ENCODE peak calls at places on chromosomes 1 and 21, in seven cellular contexts. One of them, this sample, is unnamed.

GRCh38 chr1:7346600-7347570 is 424.2 kb upstream of the VAMP3 start:
- DNase-seq in neural progenitor cell: no peak
- DNase-seq in cardiac muscle cell: no peak
- DNase-seq in glutamatergic neuron: no peak
- DNase-seq in Calu3: no peak
- DNase-seq in uterus: no peak
- DNase-seq in WTC11: no peak
- DNase-seq in this sample: no peak

GRCh38 chr1:30520461-30520860 is 202.9 kb downstream of the MATN1 start:
- DNase-seq in uterus: no peak
- DNase-seq in neural progenitor cell: no peak
- DNase-seq in glutamatergic neuron: no peak
- DNase-seq in Calu3: no peak
- DNase-seq in cardiac muscle cell: no peak
- DNase-seq in WTC11: no peak
- DNase-seq in this sample: no peak

GRCh38 chr1:53685272-53686051 is 53.5 kb downstream of the GLIS1 start:
- DNase-seq in neural progenitor cell: peak
- DNase-seq in glutamatergic neuron: peak
- DNase-seq in uterus: no peak
- DNase-seq in WTC11: no peak
- DNase-seq in Calu3: peak
- DNase-seq in cardiac muscle cell: no peak
- DNase-seq in this sample: peak

GRCh38 chr1:202320081-202320405 is 21.7 kb downstream of the UBE2T start:
- DNase-seq in glutamatergic neuron: no peak
- DNase-seq in cardiac muscle cell: no peak
- DNase-seq in neural progenitor cell: no peak
- DNase-seq in uterus: no peak
- DNase-seq in Calu3: no peak
- DNase-seq in WTC11: no peak
- DNase-seq in this sample: no peak

GRCh38 chr1:220485131-220485530 is 42.8 kb upstream of the MARK1 start:
- DNase-seq in WTC11: no peak
- DNase-seq in glutamatergic neuron: no peak
- DNase-seq in neural progenitor cell: no peak
- DNase-seq in uterus: no peak
- DNase-seq in Calu3: no peak
- DNase-seq in cardiac muscle cell: no peak
- DNase-seq in this sample: no peak

GRCh38 chr1:45331436-45332345 is 5.0 kb downstream of the HPDL start:
- DNase-seq in neural progenitor cell: no peak
- DNase-seq in cardiac muscle cell: no peak
- DNase-seq in uterus: no peak
- DNase-seq in Calu3: no peak
- DNase-seq in glutamatergic neuron: no peak
- DNase-seq in WTC11: no peak
- DNase-seq in this sample: no peak

GRCh38 chr1:237386362-237387143 is 344.6 kb downstream of the RYR2 start:
- DNase-seq in glutamatergic neuron: no peak
- DNase-seq in WTC11: no peak
- DNase-seq in cardiac muscle cell: peak
- DNase-seq in Calu3: no peak
- DNase-seq in neural progenitor cell: peak
- DNase-seq in uterus: no peak
- DNase-seq in this sample: no peak

GRCh38 chr1:183353597-183353996 is 64.6 kb downstream of the NMNAT2 start:
- DNase-seq in glutamatergic neuron: no peak
- DNase-seq in neural progenitor cell: no peak
- DNase-seq in WTC11: no peak
- DNase-seq in uterus: no peak
- DNase-seq in cardiac muscle cell: no peak
- DNase-seq in Calu3: no peak
- DNase-seq in this sample: no peak

GRCh38 chr1:54324031-54324654 is 82.1 kb downstream of the SSBP3 start:
- DNase-seq in glutamatergic neuron: no peak
- DNase-seq in WTC11: no peak
- DNase-seq in uterus: peak
- DNase-seq in cardiac muscle cell: peak
- DNase-seq in Calu3: no peak
- DNase-seq in neural progenitor cell: peak
- DNase-seq in this sample: no peak

GRCh38 chr21:43866233-43866632 is 1.2 kb downstream of the AGPAT3 start:
- DNase-seq in glutamatergic neuron: no peak
- DNase-seq in neural progenitor cell: peak
- DNase-seq in WTC11: no peak
- DNase-seq in cardiac muscle cell: peak
- DNase-seq in uterus: peak
- DNase-seq in Calu3: no peak
- DNase-seq in this sample: no peak

DNA sequence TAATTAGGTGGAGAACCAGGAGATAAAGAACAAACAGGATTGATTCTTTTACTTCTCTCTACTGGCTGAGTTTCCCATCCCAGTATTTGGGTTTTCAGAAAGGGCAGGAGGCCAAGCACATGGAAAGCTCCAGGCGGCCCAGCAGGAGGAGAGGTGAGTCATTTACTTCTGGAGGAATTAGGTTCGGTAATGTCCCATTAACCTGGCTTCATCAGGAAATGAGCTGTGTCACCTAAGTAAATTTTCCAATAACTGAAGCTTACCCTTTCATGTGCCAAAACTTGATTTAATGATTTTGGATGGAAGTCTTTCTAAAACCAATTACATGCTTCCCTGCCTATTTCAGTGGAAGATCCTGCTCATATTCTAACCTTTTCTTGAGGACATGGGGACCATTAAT is 257.6 kb upstream of the USP24 start:
- DNase-seq in uterus: peak
- DNase-seq in Calu3: no peak
- DNase-seq in glutamatergic neuron: no peak
- DNase-seq in WTC11: no peak
- DNase-seq in neural progenitor cell: no peak
- DNase-seq in cardiac muscle cell: no peak
- DNase-seq in this sample: no peak
- TF ChIP-seq CTCF in uterus: no peak
- TF ChIP-seq CTCF in Calu3: no peak
- TF ChIP-seq CTCF in glutamatergic neuron: no peak
- TF ChIP-seq CTCF in WTC11: no peak
- TF ChIP-seq CTCF in neural progenitor cell: no peak
- TF ChIP-seq CTCF in cardiac muscle cell: no peak
- TF ChIP-seq CTCF in this sample: no peak

GRCh38 chr1:19738669-19739068 is 61.0 kb downstream of the TMCO4 start:
- DNase-seq in neural progenitor cell: no peak
- DNase-seq in glutamatergic neuron: no peak
- DNase-seq in cardiac muscle cell: no peak
- DNase-seq in Calu3: no peak
- DNase-seq in uterus: no peak
- DNase-seq in WTC11: no peak
- DNase-seq in this sample: no peak

GRCh38 chr1:19739628-19740027 is 60.1 kb downstream of the TMCO4 start:
- DNase-seq in uterus: no peak
- DNase-seq in Calu3: peak
- DNase-seq in cardiac muscle cell: no peak
- DNase-seq in neural progenitor cell: no peak
- DNase-seq in glutamatergic neuron: no peak
- DNase-seq in WTC11: no peak
- DNase-seq in this sample: no peak

GRCh38 chr1:19735419-19736127 is 64.1 kb downstream of the TMCO4 start:
- DNase-seq in glutamatergic neuron: no peak
- DNase-seq in uterus: peak
- DNase-seq in neural progenitor cell: no peak
- DNase-seq in WTC11: no peak
- DNase-seq in cardiac muscle cell: no peak
- DNase-seq in Calu3: no peak
- DNase-seq in this sample: no peak

GRCh38 chr1:19738106-19738505 is 61.6 kb downstream of the TMCO4 start:
- DNase-seq in Calu3: no peak
- DNase-seq in cardiac muscle cell: no peak
- DNase-seq in neural progenitor cell: no peak
- DNase-seq in WTC11: no peak
- DNase-seq in uterus: no peak
- DNase-seq in glutamatergic neuron: no peak
- DNase-seq in this sample: no peak

DNA sequence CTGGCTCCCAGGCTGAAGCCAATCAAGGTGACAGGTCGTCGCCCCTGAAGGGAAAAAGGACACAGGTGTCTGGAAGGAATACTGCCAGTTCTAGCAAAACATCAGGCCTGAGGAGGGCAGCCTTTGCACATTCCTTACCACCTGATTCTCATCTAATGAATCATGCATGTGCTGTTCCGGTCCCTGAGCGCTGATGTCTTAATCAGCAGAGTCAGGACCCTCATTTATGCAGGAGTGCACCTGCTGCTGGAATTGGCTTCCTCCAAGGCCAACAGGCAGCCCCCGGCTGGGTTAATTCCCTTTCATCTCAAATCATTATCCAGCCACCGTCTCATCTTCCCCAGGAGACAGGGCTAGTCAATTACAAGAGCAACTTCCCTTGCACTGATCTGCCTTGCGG is 62.3 kb downstream of the TMCO4 start:
- DNase-seq in Calu3: peak
- DNase-seq in glutamatergic neuron: peak
- DNase-seq in neural progenitor cell: no peak
- DNase-seq in cardiac muscle cell: no peak
- DNase-seq in uterus: no peak
- DNase-seq in WTC11: no peak
- DNase-seq in this sample: no peak
- TF ChIP-seq CTCF in Calu3: no peak
- TF ChIP-seq CTCF in glutamatergic neuron: no peak
- TF ChIP-seq CTCF in neural progenitor cell: no peak
- TF ChIP-seq CTCF in cardiac muscle cell: peak
- TF ChIP-seq CTCF in uterus: no peak
- TF ChIP-seq CTCF in WTC11: no peak
- TF ChIP-seq CTCF in this sample: no peak

GRCh38 chr1:23913212-23913880 is at the start of gene CNR2:
- DNase-seq in uterus: no peak
- DNase-seq in Calu3: no peak
- DNase-seq in neural progenitor cell: no peak
- DNase-seq in WTC11: no peak
- DNase-seq in glutamatergic neuron: no peak
- DNase-seq in cardiac muscle cell: no peak
- DNase-seq in this sample: no peak

GRCh38 chr1:23911924-23912323 is 1.2 kb downstream of the CNR2 start:
- DNase-seq in neural progenitor cell: no peak
- DNase-seq in Calu3: no peak
- DNase-seq in uterus: no peak
- DNase-seq in WTC11: no peak
- DNase-seq in glutamatergic neuron: no peak
- DNase-seq in cardiac muscle cell: no peak
- DNase-seq in this sample: no peak

GRCh38 chr1:23914921-23915320 is 1.8 kb upstream of the CNR2 start:
- DNase-seq in Calu3: no peak
- DNase-seq in glutamatergic neuron: no peak
- DNase-seq in cardiac muscle cell: no peak
- DNase-seq in uterus: no peak
- DNase-seq in WTC11: no peak
- DNase-seq in neural progenitor cell: no peak
- DNase-seq in this sample: no peak

GRCh38 chr1:23915470-23915869 is 2.3 kb upstream of the CNR2 start:
- DNase-seq in glutamatergic neuron: no peak
- DNase-seq in cardiac muscle cell: no peak
- DNase-seq in uterus: no peak
- DNase-seq in WTC11: no peak
- DNase-seq in neural progenitor cell: no peak
- DNase-seq in Calu3: no peak
- DNase-seq in this sample: no peak

DNA sequence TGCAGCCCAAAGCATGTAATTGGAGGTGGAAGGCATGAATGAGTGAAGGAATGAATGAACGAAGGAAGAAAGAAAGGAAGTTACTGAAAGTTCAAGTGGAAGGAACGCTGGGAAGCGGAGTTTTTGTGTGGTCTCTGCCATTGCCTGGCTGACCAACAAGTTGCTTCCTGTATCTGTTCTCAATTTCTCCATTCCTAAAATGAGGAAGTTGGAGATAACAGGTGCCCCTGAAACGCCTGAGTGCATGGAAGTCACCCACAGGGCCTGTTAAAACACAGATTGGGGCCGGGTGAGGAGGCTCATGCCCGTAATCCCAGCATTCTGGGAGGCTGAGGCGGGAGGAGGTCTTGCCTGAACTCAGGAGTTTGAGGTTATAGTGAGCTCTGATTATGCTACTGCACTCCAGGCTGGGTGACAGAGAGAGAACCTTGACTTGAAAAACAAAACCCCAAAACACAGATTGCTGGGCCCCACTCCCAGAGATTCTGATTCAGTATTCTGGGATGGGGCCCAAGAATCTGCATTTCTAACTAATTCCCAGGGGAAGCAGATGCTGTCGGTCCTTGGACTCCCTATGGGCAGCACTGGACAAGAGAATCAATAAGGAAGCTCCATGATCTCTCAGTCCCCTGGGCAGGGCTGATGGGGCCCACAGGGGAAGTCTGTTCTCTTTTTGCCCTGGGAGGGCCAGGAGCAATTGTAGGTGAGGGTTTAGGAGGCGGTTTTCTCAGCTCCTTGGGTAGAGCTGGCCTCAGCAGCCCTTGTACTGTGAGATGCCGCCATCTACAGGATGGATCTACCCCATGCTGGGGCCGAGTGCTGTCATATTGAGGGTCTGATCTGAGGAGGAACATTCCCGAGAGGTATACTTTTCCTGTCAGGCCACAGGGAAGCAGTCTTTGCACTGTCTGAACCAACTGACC is 3.3 kb upstream of the CNR2 start:
- DNase-seq in cardiac muscle cell: peak
- DNase-seq in uterus: peak
- DNase-seq in neural progenitor cell: peak
- DNase-seq in WTC11: peak
- DNase-seq in glutamatergic neuron: peak
- DNase-seq in Calu3: peak
- DNase-seq in this sample: peak
- TF ChIP-seq CTCF in cardiac muscle cell: peak
- TF ChIP-seq CTCF in uterus: peak
- TF ChIP-seq CTCF in neural progenitor cell: peak
- TF ChIP-seq CTCF in WTC11: no peak
- TF ChIP-seq CTCF in glutamatergic neuron: peak
- TF ChIP-seq CTCF in Calu3: peak
- TF ChIP-seq CTCF in this sample: no peak

DNA sequence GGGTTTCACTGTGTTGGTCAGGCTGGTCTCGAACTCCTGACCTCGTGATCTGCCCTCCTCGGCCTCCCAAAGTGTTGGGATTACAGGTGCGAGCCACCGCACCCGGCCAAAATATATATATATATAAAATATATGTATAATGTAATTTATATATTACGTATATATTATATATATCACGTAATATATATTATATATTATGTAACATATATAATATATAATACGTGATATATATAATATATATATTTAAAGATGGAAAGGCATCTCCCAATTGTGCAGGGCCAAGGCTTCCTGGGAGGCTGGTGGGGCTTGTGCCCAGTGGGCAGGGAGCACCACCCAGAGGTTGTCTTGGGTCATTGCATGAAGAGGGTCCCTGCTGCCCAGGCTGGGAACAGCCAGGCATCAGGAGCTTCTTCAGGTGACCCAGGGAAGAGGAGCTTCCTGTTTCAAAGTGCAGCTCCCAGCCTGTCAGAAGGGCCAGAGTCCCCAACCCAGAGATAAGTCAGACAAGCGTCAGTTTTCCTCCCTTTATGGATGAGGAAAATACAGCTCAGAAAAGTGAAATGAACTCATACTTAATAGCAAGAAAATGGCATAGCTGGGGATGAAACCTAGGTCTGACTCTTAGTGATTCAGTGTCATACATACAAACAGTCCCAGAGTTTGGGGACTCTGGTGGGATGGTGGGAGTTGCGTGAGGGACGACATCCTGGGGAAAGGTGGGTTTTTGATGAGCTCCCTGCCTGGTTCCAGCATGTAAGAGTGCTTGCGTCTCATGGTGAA is 12.0 kb downstream of the UBE2Q1 start:
- DNase-seq in Calu3: peak
- DNase-seq in uterus: peak
- DNase-seq in cardiac muscle cell: peak
- DNase-seq in neural progenitor cell: peak
- DNase-seq in WTC11: peak
- DNase-seq in glutamatergic neuron: peak
- DNase-seq in this sample: peak
- TF ChIP-seq CTCF in Calu3: peak
- TF ChIP-seq CTCF in uterus: peak
- TF ChIP-seq CTCF in cardiac muscle cell: peak
- TF ChIP-seq CTCF in neural progenitor cell: peak
- TF ChIP-seq CTCF in WTC11: peak
- TF ChIP-seq CTCF in glutamatergic neuron: peak
- TF ChIP-seq CTCF in this sample: peak

This sample was measured in endothelial cell.